ENCODE peak calls at places on chromosomes 1 and 21, in four cellular contexts. One of them, this sample, is unnamed.

GRCh38 chr1:94805912-94806311 is 14.2 kb upstream of the SLC44A3 start:
- DNase-seq in EH: peak; percentile 65
- DNase-seq in NCI-H774: peak; percentile 37
- DNase-seq in activated CD4-positive, CD25-positive, alpha-beta regulatory T cell treated with anti-CD3 and anti-CD28 coated beads, Interleukin-2, amount 50 U/mL, for 16 hours: no peak
- DNase-seq in this sample: peak; percentile 49

GRCh38 chr1:202113690-202114300 is 8.9 kb upstream of the GPR37L1 start:
- DNase-seq in EH: no peak
- DNase-seq in NCI-H774: peak; percentile 47
- DNase-seq in activated CD4-positive, CD25-positive, alpha-beta regulatory T cell treated with anti-CD3 and anti-CD28 coated beads, Interleukin-2, amount 50 U/mL, for 16 hours: no peak
- DNase-seq in this sample: no peak

GRCh38 chr1:7266561-7266960 is 481.3 kb downstream of the CAMTA1 start:
- DNase-seq in EH: no peak
- DNase-seq in NCI-H774: no peak
- DNase-seq in activated CD4-positive, CD25-positive, alpha-beta regulatory T cell treated with anti-CD3 and anti-CD28 coated beads, Interleukin-2, amount 50 U/mL, for 16 hours: no peak
- DNase-seq in this sample: no peak

GRCh38 chr1:9852410-9853301 is 28.9 kb upstream of the CLSTN1 start:
- DNase-seq in EH: peak; percentile 82
- DNase-seq in NCI-H774: no peak
- DNase-seq in activated CD4-positive, CD25-positive, alpha-beta regulatory T cell treated with anti-CD3 and anti-CD28 coated beads, Interleukin-2, amount 50 U/mL, for 16 hours: no peak
- DNase-seq in this sample: peak; percentile 81

GRCh38 chr1:3625151-3625907 is 514 bp downstream of the TPRG1L start:
- DNase-seq in EH: peak; percentile 47
- DNase-seq in NCI-H774: no peak
- DNase-seq in activated CD4-positive, CD25-positive, alpha-beta regulatory T cell treated with anti-CD3 and anti-CD28 coated beads, Interleukin-2, amount 50 U/mL, for 16 hours: no peak
- DNase-seq in this sample: no peak

GRCh38 chr1:978835-979743 is 2.8 kb downstream of the PERM1 start:
- DNase-seq in EH: no peak
- DNase-seq in NCI-H774: no peak
- DNase-seq in activated CD4-positive, CD25-positive, alpha-beta regulatory T cell treated with anti-CD3 and anti-CD28 coated beads, Interleukin-2, amount 50 U/mL, for 16 hours: no peak
- DNase-seq in this sample: no peak

GRCh38 chr1:97014426-97014825 is 292.8 kb downstream of the PTBP2 start:
- DNase-seq in EH: no peak
- DNase-seq in NCI-H774: no peak
- DNase-seq in activated CD4-positive, CD25-positive, alpha-beta regulatory T cell treated with anti-CD3 and anti-CD28 coated beads, Interleukin-2, amount 50 U/mL, for 16 hours: no peak
- DNase-seq in this sample: no peak

GRCh38 chr1:80531182-80531581 is 1269.6 kb upstream of the ADGRL2 start:
- DNase-seq in EH: no peak
- DNase-seq in NCI-H774: no peak
- DNase-seq in activated CD4-positive, CD25-positive, alpha-beta regulatory T cell treated with anti-CD3 and anti-CD28 coated beads, Interleukin-2, amount 50 U/mL, for 16 hours: no peak
- DNase-seq in this sample: no peak

GRCh38 chr1:178094752-178095645 is 1.1 kb downstream of the RASAL2 start:
- DNase-seq in EH: peak; percentile 81
- DNase-seq in NCI-H774: no peak
- DNase-seq in activated CD4-positive, CD25-positive, alpha-beta regulatory T cell treated with anti-CD3 and anti-CD28 coated beads, Interleukin-2, amount 50 U/mL, for 16 hours: no peak
- DNase-seq in this sample: no peak

GRCh38 chr1:228105269-228105995 is 2.3 kb upstream of the C1orf35 start:
- DNase-seq in EH: no peak
- DNase-seq in NCI-H774: no peak
- DNase-seq in activated CD4-positive, CD25-positive, alpha-beta regulatory T cell treated with anti-CD3 and anti-CD28 coated beads, Interleukin-2, amount 50 U/mL, for 16 hours: no peak
- DNase-seq in this sample: no peak

GRCh38 chr21:17679002-17679600 is 66.4 kb upstream of the BTG3 start:
- DNase-seq in EH: peak; percentile 69
- DNase-seq in NCI-H774: peak; percentile 59
- DNase-seq in activated CD4-positive, CD25-positive, alpha-beta regulatory T cell treated with anti-CD3 and anti-CD28 coated beads, Interleukin-2, amount 50 U/mL, for 16 hours: peak; percentile 6
- DNase-seq in this sample: peak; percentile 68

GRCh38 chr1:238628130-238628529 is 737.4 kb upstream of the ZP4 start:
- DNase-seq in EH: peak; percentile 49
- DNase-seq in NCI-H774: no peak
- DNase-seq in activated CD4-positive, CD25-positive, alpha-beta regulatory T cell treated with anti-CD3 and anti-CD28 coated beads, Interleukin-2, amount 50 U/mL, for 16 hours: no peak
- DNase-seq in this sample: no peak

GRCh38 chr21:28684351-28684750 is 308.3 kb downstream of the LTN1 start:
- DNase-seq in EH: no peak
- DNase-seq in NCI-H774: no peak
- DNase-seq in activated CD4-positive, CD25-positive, alpha-beta regulatory T cell treated with anti-CD3 and anti-CD28 coated beads, Interleukin-2, amount 50 U/mL, for 16 hours: no peak
- DNase-seq in this sample: no peak

GRCh38 chr1:153355445-153356071 is 2.1 kb upstream of the S100A9 start:
- DNase-seq in EH: peak; percentile 62
- DNase-seq in NCI-H774: peak; percentile 35
- DNase-seq in activated CD4-positive, CD25-positive, alpha-beta regulatory T cell treated with anti-CD3 and anti-CD28 coated beads, Interleukin-2, amount 50 U/mL, for 16 hours: no peak
- DNase-seq in this sample: no peak

GRCh38 chr1:1206376-1207253 is at the start of gene TNFRSF18:
- DNase-seq in EH: no peak
- DNase-seq in NCI-H774: no peak
- DNase-seq in activated CD4-positive, CD25-positive, alpha-beta regulatory T cell treated with anti-CD3 and anti-CD28 coated beads, Interleukin-2, amount 50 U/mL, for 16 hours: no peak
- DNase-seq in this sample: no peak

GRCh38 chr1:25912076-25912831 is 6.0 kb upstream of the STMN1 start:
- DNase-seq in EH: peak; percentile 87
- DNase-seq in NCI-H774: no peak
- DNase-seq in activated CD4-positive, CD25-positive, alpha-beta regulatory T cell treated with anti-CD3 and anti-CD28 coated beads, Interleukin-2, amount 50 U/mL, for 16 hours: no peak
- DNase-seq in this sample: no peak

GRCh38 chr1:192529811-192530210 is 45.8 kb upstream of the RGS1 start:
- DNase-seq in EH: peak; percentile 46
- DNase-seq in NCI-H774: no peak
- DNase-seq in activated CD4-positive, CD25-positive, alpha-beta regulatory T cell treated with anti-CD3 and anti-CD28 coated beads, Interleukin-2, amount 50 U/mL, for 16 hours: no peak
- DNase-seq in this sample: no peak

GRCh38 chr1:48870596-48870995 is 93.9 kb upstream of the BEND5 start:
- DNase-seq in EH: no peak
- DNase-seq in NCI-H774: no peak
- DNase-seq in activated CD4-positive, CD25-positive, alpha-beta regulatory T cell treated with anti-CD3 and anti-CD28 coated beads, Interleukin-2, amount 50 U/mL, for 16 hours: no peak
- DNase-seq in this sample: no peak

GRCh38 chr1:30372792-30373433 is 350.5 kb downstream of the MATN1 start:
- DNase-seq in EH: peak; percentile 38
- DNase-seq in NCI-H774: no peak
- DNase-seq in activated CD4-positive, CD25-positive, alpha-beta regulatory T cell treated with anti-CD3 and anti-CD28 coated beads, Interleukin-2, amount 50 U/mL, for 16 hours: no peak
- DNase-seq in this sample: no peak

GRCh38 chr1:47838562-47839459 is 158.4 kb downstream of the TRABD2B start:
- DNase-seq in EH: no peak
- DNase-seq in NCI-H774: no peak
- DNase-seq in activated CD4-positive, CD25-positive, alpha-beta regulatory T cell treated with anti-CD3 and anti-CD28 coated beads, Interleukin-2, amount 50 U/mL, for 16 hours: no peak
- DNase-seq in this sample: no peak

GRCh38 chr1:109521465-109521951 is 12.0 kb upstream of the AMIGO1 start:
- DNase-seq in EH: peak; percentile 51
- DNase-seq in NCI-H774: no peak
- DNase-seq in activated CD4-positive, CD25-positive, alpha-beta regulatory T cell treated with anti-CD3 and anti-CD28 coated beads, Interleukin-2, amount 50 U/mL, for 16 hours: no peak
- DNase-seq in this sample: no peak

GRCh38 chr1:115797491-115797890 is 29.0 kb upstream of the CASQ2 start:
- DNase-seq in EH: no peak
- DNase-seq in NCI-H774: no peak
- DNase-seq in activated CD4-positive, CD25-positive, alpha-beta regulatory T cell treated with anti-CD3 and anti-CD28 coated beads, Interleukin-2, amount 50 U/mL, for 16 hours: no peak
- DNase-seq in this sample: no peak

GRCh38 chr1:185017338-185017737 is 28.0 kb upstream of the RNF2 start:
- DNase-seq in EH: peak; percentile 93
- DNase-seq in NCI-H774: no peak
- DNase-seq in activated CD4-positive, CD25-positive, alpha-beta regulatory T cell treated with anti-CD3 and anti-CD28 coated beads, Interleukin-2, amount 50 U/mL, for 16 hours: no peak
- DNase-seq in this sample: no peak

GRCh38 chr1:109763646-109764415 is at the start of gene EPS8L3:
- DNase-seq in EH: no peak
- DNase-seq in NCI-H774: no peak
- DNase-seq in activated CD4-positive, CD25-positive, alpha-beta regulatory T cell treated with anti-CD3 and anti-CD28 coated beads, Interleukin-2, amount 50 U/mL, for 16 hours: no peak
- DNase-seq in this sample: no peak

GRCh38 chr1:10816233-10816632 is 19.8 kb upstream of the CASZ1 start:
- DNase-seq in EH: no peak
- DNase-seq in NCI-H774: no peak
- DNase-seq in activated CD4-positive, CD25-positive, alpha-beta regulatory T cell treated with anti-CD3 and anti-CD28 coated beads, Interleukin-2, amount 50 U/mL, for 16 hours: no peak
- DNase-seq in this sample: no peak

GRCh38 chr1:33348194-33348593 is 27.3 kb upstream of the A3GALT2 start:
- DNase-seq in EH: peak; percentile 62
- DNase-seq in NCI-H774: no peak
- DNase-seq in activated CD4-positive, CD25-positive, alpha-beta regulatory T cell treated with anti-CD3 and anti-CD28 coated beads, Interleukin-2, amount 50 U/mL, for 16 hours: no peak
- DNase-seq in this sample: no peak

GRCh38 chr1:165772739-165773138 is 4.1 kb upstream of the TMCO1 start:
- DNase-seq in EH: peak; percentile 0
- DNase-seq in NCI-H774: no peak
- DNase-seq in activated CD4-positive, CD25-positive, alpha-beta regulatory T cell treated with anti-CD3 and anti-CD28 coated beads, Interleukin-2, amount 50 U/mL, for 16 hours: no peak
- DNase-seq in this sample: no peak